ENCODE peak calls at places on chromosomes 11 and 22, in seven cellular contexts. V is A549; E is foreskin melanocyte; S is kidney tubule cell; J is KBM-7; O is iPS DF 19.7; K is stimulated activated CD4-positive, alpha-beta T cell treated with anti-CD3 and anti-CD28 coated beads, Interleukin-1b, Interleukin-23, amount 100 ng/mL, for 1 hour. H is an unnamed sample.

GRCh38 chr22:44758354-44758969 is 6.1 kb downstream of the ARHGAP8 start:
- DNase-seq in O (no peak), S (peak), V (no peak), J (no peak), K (no peak), E (no peak), H (no peak)

GRCh38 chr11:114034956-114035355 is 24.6 kb upstream of the ZBTB16 start:
- DNase-seq in K (no peak), S (no peak), J (no peak), O (no peak), E (no peak), V (no peak), H (no peak)

GRCh38 chr11:26830218-26830617 is 108.4 kb upstream of the SLC5A12 start:
- DNase-seq in V (no peak), O (no peak), S (no peak), K (no peak), J (no peak), E (no peak), H (no peak)

GRCh38 chr11:18615628-18616392 is 16.2 kb downstream of the MISFA start:
- DNase-seq in J (peak), V (no peak), O (no peak), S (no peak), K (no peak), E (no peak), H (no peak)

GRCh38 chr11:121451982-121452608 is at the start of gene SORL1:
- DNase-seq in V (peak), J (peak), E (no peak), S (peak), O (peak), K (peak), H (peak)

GRCh38 chr11:131297441-131297840 is 73.0 kb upstream of the NTM start:
- DNase-seq in O (no peak), V (no peak), S (no peak), E (no peak), K (no peak), J (no peak), H (no peak)

GRCh38 chr11:75826463-75827220 is 11.6 kb downstream of the UVRAG start:
- DNase-seq in O (no peak), J (no peak), S (peak), E (peak), K (no peak), V (no peak), H (no peak)

GRCh38 chr11:1293619-1294015 is 15.8 kb downstream of the TOLLIP start:
- DNase-seq in V (peak), O (no peak), S (peak), E (no peak), K (no peak), J (peak), H (no peak)

GRCh38 chr11:95586155-95586554 is 203.4 kb downstream of the FAM76B start:
- DNase-seq in O (no peak), E (peak), S (no peak), V (no peak), K (no peak), J (no peak), H (no peak)

GRCh38 chr22:30969532-30970355 is 679 bp downstream of the TUG1 start:
- DNase-seq in S (peak), V (peak), J (peak), O (peak), E (peak), K (peak), H (no peak)

GRCh38 chr11:17596711-17597110 is 49.7 kb downstream of the OTOG start:
- DNase-seq in S (no peak), K (no peak), E (no peak), V (no peak), O (no peak), J (no peak), H (no peak)

GRCh38 chr11:36352919-36353318 is 56.8 kb downstream of the PRR5L start:
- DNase-seq in S (no peak), E (no peak), V (no peak), O (no peak), J (no peak), K (no peak), H (no peak)

GRCh38 chr22:23178512-23179254 is 1.6 kb upstream of the BCR start:
- DNase-seq in K (peak), S (peak), E (peak), V (peak), O (no peak), J (peak), H (peak)

GRCh38 chr11:115764172-115764571 is 260.0 kb upstream of the CADM1 start:
- DNase-seq in K (no peak), E (no peak), O (no peak), V (no peak), J (no peak), S (peak), H (no peak)

GRCh38 chr22:29635734-29636357 is 32.4 kb downstream of the NF2 start:
- DNase-seq in J (peak), E (peak), O (peak), S (peak), V (peak), K (no peak), H (no peak)

GRCh38 chr22:46575915-46576555 is 38.6 kb upstream of the CELSR1 start:
- DNase-seq in S (no peak), J (no peak), O (no peak), E (no peak), V (peak), K (no peak), H (no peak)

GRCh38 chr11:93537022-93537421 is 6.2 kb downstream of the SMCO4 start:
- DNase-seq in J (no peak), V (no peak), E (no peak), O (no peak), K (no peak), S (no peak), H (no peak)

GRCh38 chr11:47616726-47617416 is 22.7 kb upstream of the C1QTNF4 start:
- DNase-seq in K (no peak), E (peak), V (peak), J (peak), S (peak), O (no peak), H (no peak)

GRCh38 chr22:39206491-39206890 is 38.3 kb downstream of the PDGFB start:
- DNase-seq in J (no peak), O (no peak), S (no peak), K (no peak), V (no peak), E (no peak), H (no peak)

GRCh38 chr11:5618807-5619206 is 6.0 kb upstream of the TRIM34 start:
- DNase-seq in J (no peak), K (no peak), E (no peak), O (no peak), V (peak), S (peak), H (no peak)

GRCh38 chr11:116948375-116948774 is 111.0 kb upstream of the APOA1 start:
- DNase-seq in K (no peak), J (no peak), O (no peak), V (peak), E (no peak), S (peak), H (no peak)

GRCh38 chr11:27242591-27242990 is 120.4 kb downstream of the CCDC34 start:
- DNase-seq in J (no peak), O (no peak), V (no peak), E (no peak), S (peak), K (no peak), H (no peak)

GRCh38 chr11:24651873-24652272 is 155.0 kb downstream of the LUZP2 start:
- DNase-seq in J (no peak), O (no peak), E (no peak), S (no peak), K (no peak), V (no peak), H (no peak)

GRCh38 chr11:112219476-112220232 is 6.6 kb upstream of the PTS start:
- DNase-seq in J (peak), E (peak), O (no peak), V (peak), K (no peak), S (peak), H (no peak)

GRCh38 chr11:92259861-92260260 is 35.2 kb downstream of the FAT3 start:
- DNase-seq in E (no peak), V (no peak), K (no peak), S (no peak), O (no peak), J (no peak), H (no peak)

GRCh38 chr11:72144807-72145565 is 9.5 kb downstream of the FOLR3 start:
- DNase-seq in V (peak), S (peak), K (no peak), E (no peak), O (no peak), J (no peak), H (no peak)

GRCh38 chr11:64661146-64661545 is 61.9 kb downstream of the NRXN2 start:
- DNase-seq in E (no peak), O (no peak), V (no peak), S (no peak), J (no peak), K (no peak), H (no peak)

GRCh38 chr11:45252134-45252856 is 33.8 kb downstream of the SYT13 start:
- DNase-seq in K (no peak), E (peak), S (peak), J (peak), V (peak), O (no peak), H (peak)

GRCh38 chr22:48396785-48397530 is 1430.7 kb downstream of the BRD1 start:
- DNase-seq in V (no peak), E (no peak), O (no peak), J (no peak), S (no peak), K (no peak), H (peak)

GRCh38 chr11:14611939-14612338 is 31.7 kb upstream of the PDE3B start:
- DNase-seq in J (peak), E (no peak), O (no peak), S (no peak), V (no peak), K (no peak), H (no peak)

GRCh38 chr11:14861680-14862079 is 30.4 kb downstream of the CYP2R1 start:
- DNase-seq in J (no peak), V (no peak), S (no peak), E (no peak), K (no peak), O (no peak), H (no peak)

GRCh38 chr11:2526808-2527381 is 82.1 kb downstream of the KCNQ1 start:
- DNase-seq in O (no peak), S (peak), J (peak), K (no peak), E (no peak), V (no peak), H (no peak)

GRCh38 chr22:19722175-19722914 is 994 bp upstream of the GP1BB start:
- DNase-seq in O (no peak), K (no peak), E (no peak), S (no peak), V (no peak), J (no peak), H (peak)

H was measured in H1.